ENCODE peak calls at places on chromosome 5, in seven cellular contexts. V, K, C, D, M, B and N are unnamed samples.

GRCh38 chr5:158701406-158702177 is 398.1 kb downstream of the EBF1 start:
- DNase-seq in V (no peak), K (no peak), C (no peak), D (no peak), M (no peak), B (no peak), N (no peak)

GRCh38 chr5:81825237-81825636 is 74.3 kb upstream of the SSBP2 start:
- DNase-seq in V (no peak), K (no peak), C (no peak), D (no peak), M (peak; percentile 62), B (no peak), N (no peak)

GRCh38 chr5:95083606-95084005 is 201.3 kb downstream of the MCTP1 start:
- DNase-seq in V (no peak), K (no peak), C (no peak), D (no peak), M (no peak), B (no peak), N (no peak)

GRCh38 chr5:143182901-143183820 is 220.3 kb downstream of the NR3C1 start:
- DNase-seq in V (peak; percentile 33), K (no peak), C (no peak), D (peak; percentile 78), M (peak; percentile 13), B (peak; percentile 27), N (no peak)

GRCh38 chr5:61000887-61001286 is 55.9 kb downstream of the NDUFAF2 start:
- DNase-seq in V (no peak), K (no peak), C (no peak), D (no peak), M (no peak), B (no peak), N (no peak)

GRCh38 chr5:93208156-93208895 is 372.7 kb downstream of the NR2F1-AS1 start:
- DNase-seq in V (no peak), K (no peak), C (no peak), D (no peak), M (no peak), B (no peak), N (no peak)

GRCh38 chr5:10133830-10134229 is 115.9 kb downstream of the ATPSCKMT start:
- DNase-seq in V (no peak), K (no peak), C (no peak), D (no peak), M (no peak), B (no peak), N (no peak)

GRCh38 chr5:59253625-59254024 is 639.9 kb downstream of the PDE4D start:
- DNase-seq in V (no peak), K (no peak), C (no peak), D (no peak), M (no peak), B (no peak), N (no peak)

GRCh38 chr5:136087961-136088871 is 44.4 kb upstream of the SMAD5 start:
- DNase-seq in V (no peak), K (no peak), C (no peak), D (no peak), M (no peak), B (no peak), N (peak; percentile 48)

GRCh38 chr5:73381587-73382411 is 66.8 kb downstream of the FOXD1 start:
- DNase-seq in V (no peak), K (no peak), C (no peak), D (no peak), M (no peak), B (no peak), N (no peak)

GRCh38 chr5:66989286-66989685 is 207.3 kb downstream of the CD180 start:
- DNase-seq in V (no peak), K (no peak), C (no peak), D (no peak), M (no peak), B (no peak), N (no peak)

GRCh38 chr5:168685566-168685965 is 106.4 kb upstream of the PANK3 start:
- DNase-seq in V (no peak), K (no peak), C (no peak), D (no peak), M (no peak), B (no peak), N (no peak)

GRCh38 chr5:150846651-150847333 is 471 bp downstream of the IRGM start:
- DNase-seq in V (peak; percentile 22), K (peak; percentile 56), C (peak; percentile 65), D (peak; percentile 48), M (peak; percentile 75), B (peak; percentile 49), N (peak; percentile 75)

GRCh38 chr5:132386644-132387286 is 17.3 kb downstream of the SLC22A5 start:
- DNase-seq in V (peak; percentile 47), K (peak; percentile 78), C (peak; percentile 48), D (peak; percentile 65), M (peak; percentile 23), B (peak; percentile 57), N (peak; percentile 80)

GRCh38 chr5:67315082-67315801 is 118.6 kb upstream of the CD180 start:
- DNase-seq in V (no peak), K (no peak), C (no peak), D (no peak), M (no peak), B (no peak), N (no peak)

GRCh38 chr5:73263001-73263710 is 90.2 kb downstream of the TMEM174 start:
- DNase-seq in V (no peak), K (no peak), C (no peak), D (no peak), M (no peak), B (no peak), N (no peak)

GRCh38 chr5:14665949-14666741 is 1.6 kb downstream of the OTULIN start:
- DNase-seq in V (no peak), K (peak; percentile 65), C (peak; percentile 46), D (peak; percentile 53), M (no peak), B (peak; percentile 39), N (no peak)

GRCh38 chr5:81067406-81067805 is 107.2 kb downstream of the RASGRF2 start:
- DNase-seq in V (no peak), K (no peak), C (no peak), D (no peak), M (no peak), B (no peak), N (no peak)

GRCh38 chr5:68884893-68885292 is 208.9 kb upstream of the SLC30A5 start:
- DNase-seq in V (no peak), K (no peak), C (peak; percentile 25), D (no peak), M (no peak), B (no peak), N (peak; percentile 20)

GRCh38 chr5:76084496-76085285 is 1.5 kb downstream of the SV2C start:
- DNase-seq in V (no peak), K (no peak), C (peak; percentile 48), D (peak; percentile 13), M (no peak), B (no peak), N (peak; percentile 67)

GRCh38 chr5:34043099-34043876 is at the start of gene C1QTNF3:
- DNase-seq in V (no peak), K (no peak), C (no peak), D (no peak), M (peak; percentile 33), B (no peak), N (no peak)

GRCh38 chr5:180423598-180423997 is 70.5 kb upstream of the GFPT2 start:
- DNase-seq in V (no peak), K (no peak), C (no peak), D (no peak), M (no peak), B (no peak), N (no peak)

GRCh38 chr5:150059623-150060022 is 26.7 kb downstream of the CSF1R start:
- DNase-seq in V (no peak), K (no peak), C (no peak), D (no peak), M (no peak), B (no peak), N (no peak)

GRCh38 chr5:151338734-151339133 is 8.6 kb downstream of the SLC36A2 start:
- DNase-seq in V (no peak), K (no peak), C (no peak), D (no peak), M (no peak), B (no peak), N (no peak)

GRCh38 chr5:53908752-53909151 is 348.3 kb downstream of the NDUFS4 start:
- DNase-seq in V (no peak), K (no peak), C (no peak), D (no peak), M (no peak), B (no peak), N (no peak)

GRCh38 chr5:372911-373709 is 51.6 kb downstream of the AHRR start:
- DNase-seq in V (no peak), K (peak; percentile 33), C (peak; percentile 38), D (no peak), M (peak; percentile 56), B (no peak), N (peak; percentile 61)

GRCh38 chr5:27911216-27911615 is 872.8 kb upstream of the CDH9 start:
- DNase-seq in V (no peak), K (no peak), C (no peak), D (no peak), M (no peak), B (no peak), N (no peak)

GRCh38 chr5:37816883-37817282 is 23.0 kb downstream of the GDNF start:
- DNase-seq in V (no peak), K (no peak), C (no peak), D (no peak), M (no peak), B (no peak), N (no peak)